ENCODE peak calls at places on chromosomes 7 and 10, in four cellular contexts. One of them, this sample, is unnamed.

GRCh38 chr7:103640031-103640779 is 194.2 kb upstream of the SLC26A5 start:
- DNase-seq in CD8-positive, alpha-beta memory T cell: no peak
- DNase-seq in astrocyte of the spinal cord: peak
- DNase-seq in mesendoderm: no peak
- DNase-seq in this sample: no peak

GRCh38 chr7:142717453-142717852 is 31.8 kb upstream of the PRSS1 start:
- DNase-seq in CD8-positive, alpha-beta memory T cell: no peak
- DNase-seq in astrocyte of the spinal cord: no peak
- DNase-seq in mesendoderm: no peak
- DNase-seq in this sample: peak

GRCh38 chr10:122114156-122114747 is 125.3 kb downstream of the TACC2 start:
- DNase-seq in CD8-positive, alpha-beta memory T cell: no peak
- DNase-seq in astrocyte of the spinal cord: peak
- DNase-seq in mesendoderm: no peak
- DNase-seq in this sample: no peak

GRCh38 chr10:50417906-50418697 is 166.8 kb upstream of the ASAH2 start:
- DNase-seq in CD8-positive, alpha-beta memory T cell: peak
- DNase-seq in astrocyte of the spinal cord: peak
- DNase-seq in mesendoderm: peak
- DNase-seq in this sample: no peak

GRCh38 chr7:110148054-110148453 is 942.9 kb upstream of the LRRN3 start:
- DNase-seq in CD8-positive, alpha-beta memory T cell: no peak
- DNase-seq in astrocyte of the spinal cord: no peak
- DNase-seq in mesendoderm: no peak
- DNase-seq in this sample: no peak

GRCh38 chr7:110519851-110520250 is 571.1 kb upstream of the LRRN3 start:
- DNase-seq in CD8-positive, alpha-beta memory T cell: no peak
- DNase-seq in astrocyte of the spinal cord: no peak
- DNase-seq in mesendoderm: no peak
- DNase-seq in this sample: no peak

GRCh38 chr7:80721880-80722595 is 83.6 kb downstream of the CD36 start:
- DNase-seq in CD8-positive, alpha-beta memory T cell: no peak
- DNase-seq in astrocyte of the spinal cord: peak
- DNase-seq in mesendoderm: peak
- DNase-seq in this sample: no peak

GRCh38 chr10:60817135-60817805 is 39.0 kb downstream of the CDK1 start:
- DNase-seq in CD8-positive, alpha-beta memory T cell: no peak
- DNase-seq in astrocyte of the spinal cord: peak
- DNase-seq in mesendoderm: peak
- DNase-seq in this sample: no peak

GRCh38 chr10:113947138-113948011 is 92.9 kb downstream of the NHLRC2 start:
- DNase-seq in CD8-positive, alpha-beta memory T cell: no peak
- DNase-seq in astrocyte of the spinal cord: peak
- DNase-seq in mesendoderm: no peak
- DNase-seq in this sample: peak

GRCh38 chr10:133475821-133476640 is 22.3 kb downstream of the SCART1 start:
- DNase-seq in CD8-positive, alpha-beta memory T cell: no peak
- DNase-seq in astrocyte of the spinal cord: no peak
- DNase-seq in mesendoderm: no peak
- DNase-seq in this sample: peak

GRCh38 chr10:116665541-116666125 is 44.9 kb downstream of the PNLIPRP2 start:
- DNase-seq in CD8-positive, alpha-beta memory T cell: no peak
- DNase-seq in astrocyte of the spinal cord: no peak
- DNase-seq in mesendoderm: no peak
- DNase-seq in this sample: no peak

GRCh38 chr10:121079226-121079625 is 228.1 kb downstream of the WDR11 start:
- DNase-seq in CD8-positive, alpha-beta memory T cell: no peak
- DNase-seq in astrocyte of the spinal cord: no peak
- DNase-seq in mesendoderm: no peak
- DNase-seq in this sample: no peak

GRCh38 chr7:128790297-128791037 is 1.3 kb upstream of the CCDC136 start:
- DNase-seq in CD8-positive, alpha-beta memory T cell: peak
- DNase-seq in astrocyte of the spinal cord: no peak
- DNase-seq in mesendoderm: peak
- DNase-seq in this sample: no peak

GRCh38 chr10:77898323-77899079 is 28.1 kb downstream of the DLG5 start:
- DNase-seq in CD8-positive, alpha-beta memory T cell: no peak
- DNase-seq in astrocyte of the spinal cord: no peak
- DNase-seq in mesendoderm: peak
- DNase-seq in this sample: no peak

GRCh38 chr7:106346167-106346677 is 61.4 kb upstream of the NAMPT start:
- DNase-seq in CD8-positive, alpha-beta memory T cell: no peak
- DNase-seq in astrocyte of the spinal cord: no peak
- DNase-seq in mesendoderm: no peak
- DNase-seq in this sample: no peak

GRCh38 chr10:43067391-43068135 is 9.3 kb upstream of the RET start:
- DNase-seq in CD8-positive, alpha-beta memory T cell: no peak
- DNase-seq in astrocyte of the spinal cord: no peak
- DNase-seq in mesendoderm: no peak
- DNase-seq in this sample: no peak

GRCh38 chr10:22824520-22824919 is 103.3 kb upstream of the ARMC3 start:
- DNase-seq in CD8-positive, alpha-beta memory T cell: no peak
- DNase-seq in astrocyte of the spinal cord: no peak
- DNase-seq in mesendoderm: no peak
- DNase-seq in this sample: no peak

GRCh38 chr10:127736915-127737562 is at the start of gene FOXI2:
- DNase-seq in CD8-positive, alpha-beta memory T cell: no peak
- DNase-seq in astrocyte of the spinal cord: no peak
- DNase-seq in mesendoderm: peak
- DNase-seq in this sample: no peak

GRCh38 chr7:24979470-24979862 is 512 bp downstream of the OSBPL3 start:
- DNase-seq in CD8-positive, alpha-beta memory T cell: peak
- DNase-seq in astrocyte of the spinal cord: no peak
- DNase-seq in mesendoderm: peak
- DNase-seq in this sample: peak

GRCh38 chr10:12875100-12875499 is 126.4 kb downstream of the CCDC3 start:
- DNase-seq in CD8-positive, alpha-beta memory T cell: no peak
- DNase-seq in astrocyte of the spinal cord: peak
- DNase-seq in mesendoderm: no peak
- DNase-seq in this sample: no peak

GRCh38 chr7:45695249-45695995 is 121.3 kb downstream of the ADCY1 start:
- DNase-seq in CD8-positive, alpha-beta memory T cell: no peak
- DNase-seq in astrocyte of the spinal cord: no peak
- DNase-seq in mesendoderm: no peak
- DNase-seq in this sample: no peak

GRCh38 chr7:2024227-2024918 is 208.4 kb downstream of the MAD1L1 start:
- DNase-seq in CD8-positive, alpha-beta memory T cell: no peak
- DNase-seq in astrocyte of the spinal cord: no peak
- DNase-seq in mesendoderm: peak
- DNase-seq in this sample: no peak

GRCh38 chr10:51377932-51378206 is 303.6 kb downstream of the PRKG1 start:
- DNase-seq in CD8-positive, alpha-beta memory T cell: no peak
- DNase-seq in astrocyte of the spinal cord: no peak
- DNase-seq in mesendoderm: no peak
- DNase-seq in this sample: no peak

GRCh38 chr10:132710036-132710686 is 75.8 kb downstream of the NKX6-2 start:
- DNase-seq in CD8-positive, alpha-beta memory T cell: no peak
- DNase-seq in astrocyte of the spinal cord: no peak
- DNase-seq in mesendoderm: no peak
- DNase-seq in this sample: no peak

GRCh38 chr10:7960108-7960507 is 94.4 kb upstream of the GATA3 start:
- DNase-seq in CD8-positive, alpha-beta memory T cell: no peak
- DNase-seq in astrocyte of the spinal cord: no peak
- DNase-seq in mesendoderm: no peak
- DNase-seq in this sample: no peak

GRCh38 chr10:30056767-30057355 is 2.5 kb downstream of the JCAD start:
- DNase-seq in CD8-positive, alpha-beta memory T cell: no peak
- DNase-seq in astrocyte of the spinal cord: no peak
- DNase-seq in mesendoderm: peak
- DNase-seq in this sample: no peak

GRCh38 chr10:75773139-75773801 is 341.8 kb downstream of the LRMDA start:
- DNase-seq in CD8-positive, alpha-beta memory T cell: no peak
- DNase-seq in astrocyte of the spinal cord: peak
- DNase-seq in mesendoderm: no peak
- DNase-seq in this sample: no peak

GRCh38 chr7:2158331-2159175 is 74.2 kb downstream of the MAD1L1 start:
- DNase-seq in CD8-positive, alpha-beta memory T cell: no peak
- DNase-seq in astrocyte of the spinal cord: no peak
- DNase-seq in mesendoderm: no peak
- DNase-seq in this sample: no peak

GRCh38 chr10:131830446-131831130 is 70.2 kb upstream of the PPP2R2D start:
- DNase-seq in CD8-positive, alpha-beta memory T cell: no peak
- DNase-seq in astrocyte of the spinal cord: no peak
- DNase-seq in mesendoderm: no peak
- DNase-seq in this sample: no peak

GRCh38 chr7:37921340-37921805 is 933 bp downstream of the EPDR1 start:
- DNase-seq in CD8-positive, alpha-beta memory T cell: no peak
- DNase-seq in astrocyte of the spinal cord: peak
- DNase-seq in mesendoderm: peak
- DNase-seq in this sample: peak

GRCh38 chr10:114868801-114869200 is 47.2 kb downstream of the FHIP2A start:
- DNase-seq in CD8-positive, alpha-beta memory T cell: no peak
- DNase-seq in astrocyte of the spinal cord: peak
- DNase-seq in mesendoderm: no peak
- DNase-seq in this sample: no peak

GRCh38 chr7:149027560-149028345 is 552 bp downstream of the PDIA4 start:
- DNase-seq in CD8-positive, alpha-beta memory T cell: no peak
- DNase-seq in astrocyte of the spinal cord: peak
- DNase-seq in mesendoderm: no peak
- DNase-seq in this sample: no peak

GRCh38 chr10:71770789-71771188 is 2.5 kb downstream of the VSIR start:
- DNase-seq in CD8-positive, alpha-beta memory T cell: no peak
- DNase-seq in astrocyte of the spinal cord: no peak
- DNase-seq in mesendoderm: no peak
- DNase-seq in this sample: no peak

GRCh38 chr10:60878224-60878623 is 65.8 kb downstream of the RHOBTB1 start:
- DNase-seq in CD8-positive, alpha-beta memory T cell: no peak
- DNase-seq in astrocyte of the spinal cord: no peak
- DNase-seq in mesendoderm: no peak
- DNase-seq in this sample: no peak

GRCh38 chr7:158587425-158588084 is at the start of gene PTPRN2:
- DNase-seq in CD8-positive, alpha-beta memory T cell: peak
- DNase-seq in astrocyte of the spinal cord: peak
- DNase-seq in mesendoderm: peak
- DNase-seq in this sample: no peak
- H3K4me3 ChIP-seq in CD8-positive, alpha-beta memory T cell: no peak
- H3K4me3 ChIP-seq in astrocyte of the spinal cord: peak
- H3K4me3 ChIP-seq in mesendoderm: no peak
- H3K4me3 ChIP-seq in this sample: no peak

DNA sequence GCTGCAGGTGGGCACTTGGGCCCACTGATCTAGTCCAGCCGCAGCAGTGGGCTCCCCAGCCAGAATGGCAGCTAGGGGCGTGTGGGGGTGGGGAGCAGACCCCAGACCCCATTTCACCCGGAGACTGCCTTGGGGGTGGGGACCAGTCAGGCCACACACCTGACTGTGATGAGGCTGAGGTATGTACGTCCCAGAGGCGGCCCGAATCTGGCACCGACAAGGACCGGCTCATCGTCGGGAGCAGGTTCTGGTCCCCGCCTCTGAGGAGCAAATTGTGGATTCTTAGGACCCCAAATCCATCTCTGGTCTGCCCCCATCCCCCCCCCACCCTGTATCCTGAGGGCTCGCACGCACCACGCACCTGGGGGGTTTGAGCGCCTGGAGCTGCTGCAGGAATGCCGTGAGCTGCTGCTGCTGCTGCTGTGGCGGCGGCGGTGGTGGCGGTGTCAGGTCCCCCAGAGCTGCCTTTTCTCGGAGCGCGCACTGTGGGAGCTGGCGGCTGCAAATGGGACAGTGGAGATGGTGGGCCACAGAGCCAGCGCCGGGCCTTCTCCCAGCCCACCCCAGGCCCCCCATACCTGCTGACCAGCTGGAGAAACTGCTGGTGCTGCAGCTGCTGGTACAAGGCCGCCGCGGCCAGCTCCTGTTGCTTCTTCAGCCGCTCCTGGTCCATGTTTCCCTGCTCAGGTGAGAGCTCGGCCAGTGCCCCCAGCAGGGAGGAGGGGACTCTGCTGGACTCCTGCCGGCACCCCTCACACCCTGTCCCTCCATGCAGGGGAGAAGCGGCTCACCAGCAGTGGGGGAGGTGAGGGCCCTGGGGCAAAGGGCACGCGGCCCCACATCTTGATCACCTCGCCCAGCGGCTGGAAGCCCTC is 10.2 kb downstream of the GIGYF1 start:
- DNase-seq in CD8-positive, alpha-beta memory T cell: no peak
- DNase-seq in astrocyte of the spinal cord: no peak
- DNase-seq in mesendoderm: no peak
- DNase-seq in this sample: no peak
- H3K4me3 ChIP-seq in CD8-positive, alpha-beta memory T cell: no peak
- H3K4me3 ChIP-seq in astrocyte of the spinal cord: no peak
- H3K4me3 ChIP-seq in mesendoderm: no peak
- H3K4me3 ChIP-seq in this sample: no peak

DNA sequence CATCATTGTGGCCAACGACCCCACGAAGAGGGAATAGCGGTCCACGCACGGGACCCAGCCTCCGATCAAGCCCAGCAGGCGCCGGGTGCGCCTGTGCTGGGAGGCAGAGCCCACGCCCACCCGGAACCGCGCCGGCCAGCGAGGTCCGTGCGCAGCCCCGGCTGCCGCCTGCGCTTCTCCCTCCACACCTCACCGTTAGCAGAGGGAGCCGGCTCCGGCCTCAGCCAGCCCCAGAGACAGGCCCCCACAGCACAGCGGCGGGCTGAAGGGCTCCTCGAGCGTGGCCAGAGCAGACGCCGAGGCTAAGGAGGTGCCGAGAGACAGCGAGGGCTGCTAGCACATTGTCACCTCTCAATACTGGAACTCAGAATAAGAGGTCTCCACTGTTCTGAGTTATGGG is 3.6 kb downstream of the ITPRID1 start:
- DNase-seq in CD8-positive, alpha-beta memory T cell: no peak
- DNase-seq in astrocyte of the spinal cord: no peak
- DNase-seq in mesendoderm: no peak
- DNase-seq in this sample: no peak
- H3K4me3 ChIP-seq in CD8-positive, alpha-beta memory T cell: no peak
- H3K4me3 ChIP-seq in astrocyte of the spinal cord: no peak
- H3K4me3 ChIP-seq in mesendoderm: no peak
- H3K4me3 ChIP-seq in this sample: no peak

GRCh38 chr10:125698599-125698998 is 15.6 kb upstream of the TEX36 start:
- DNase-seq in CD8-positive, alpha-beta memory T cell: no peak
- DNase-seq in astrocyte of the spinal cord: no peak
- DNase-seq in mesendoderm: peak
- DNase-seq in this sample: no peak
- H3K4me3 ChIP-seq in CD8-positive, alpha-beta memory T cell: no peak
- H3K4me3 ChIP-seq in astrocyte of the spinal cord: no peak
- H3K4me3 ChIP-seq in mesendoderm: no peak
- H3K4me3 ChIP-seq in this sample: no peak